ENCODE peak calls at places on chromosomes 7 and 10, in five cellular contexts. Y is HCT116, R is MM.1S, K is neural progenitor cell, A is SK-N-SH. C is an unnamed sample.

GRCh38 chr7:1250901-1251300 is 18.2 kb downstream of the UNCX start:
- DNase-seq in Y (no peak), R (no peak), K (no peak), A (no peak), C (no peak)

GRCh38 chr10:79454259-79454658 is 8.8 kb upstream of the ZCCHC24 start:
- DNase-seq in Y (no peak), R (no peak), K (no peak), A (no peak), C (peak; percentile 99)

GRCh38 chr10:56874950-56875349 is 513.9 kb upstream of the ZWINT start:
- DNase-seq in Y (no peak), R (no peak), K (no peak), A (no peak), C (no peak)

GRCh38 chr10:49330127-49330665 is 31.2 kb downstream of the C10orf71 start:
- DNase-seq in Y (no peak), R (no peak), K (no peak), A (no peak), C (no peak)

GRCh38 chr10:16673443-16673842 is 143.8 kb downstream of the RSU1 start:
- DNase-seq in Y (no peak), R (no peak), K (no peak), A (no peak), C (no peak)

GRCh38 chr7:132345030-132345429 is 231.2 kb downstream of the PLXNA4 start:
- DNase-seq in Y (no peak), R (no peak), K (no peak), A (no peak), C (no peak)

GRCh38 chr10:133454204-133454893 is 604 bp downstream of the SCART1 start:
- DNase-seq in Y (no peak), R (no peak), K (no peak), A (no peak), C (no peak)

GRCh38 chr7:75645570-75645969 is 93.2 kb downstream of the HIP1 start:
- DNase-seq in Y (no peak), R (no peak), K (no peak), A (no peak), C (no peak)

GRCh38 chr10:125016123-125016522 is 74.2 kb downstream of the ZRANB1 start:
- DNase-seq in Y (no peak), R (no peak), K (no peak), A (peak; percentile 28), C (no peak)

GRCh38 chr7:96219382-96220130 is 102.3 kb downstream of the SLC25A13 start:
- DNase-seq in Y (peak; percentile 22), R (no peak), K (no peak), A (peak; percentile 44), C (peak; percentile 93)

GRCh38 chr10:122422266-122422980 is 32.0 kb upstream of the ARMS2 start:
- DNase-seq in Y (no peak), R (no peak), K (no peak), A (no peak), C (no peak)

GRCh38 chr7:150857276-150858055 is 5.1 kb downstream of the AOC1 start:
- DNase-seq in Y (no peak), R (no peak), K (no peak), A (no peak), C (no peak)

GRCh38 chr10:130230036-130230435 is 93.8 kb downstream of the GLRX3 start:
- DNase-seq in Y (no peak), R (no peak), K (no peak), A (no peak), C (no peak)

GRCh38 chr10:3452234-3452633 is 279.7 kb upstream of the PITRM1 start:
- DNase-seq in Y (no peak), R (no peak), K (peak; percentile 34), A (no peak), C (peak; percentile 25)

GRCh38 chr7:112366886-112367285 is 83.4 kb upstream of the IFRD1 start:
- DNase-seq in Y (no peak), R (no peak), K (no peak), A (no peak), C (no peak)

GRCh38 chr10:70494966-70495365 is 16.4 kb downstream of the PALD1 start:
- DNase-seq in Y (no peak), R (peak; percentile 69), K (no peak), A (no peak), C (no peak)

GRCh38 chr10:70191161-70191770 is 21.0 kb upstream of the SAR1A start:
- DNase-seq in Y (no peak), R (no peak), K (no peak), A (no peak), C (no peak)

GRCh38 chr7:26627871-26628270 is 236.5 kb downstream of the SKAP2 start:
- DNase-seq in Y (no peak), R (no peak), K (peak; percentile 22), A (no peak), C (no peak)

GRCh38 chr10:114767101-114767588 is 54.4 kb upstream of the FHIP2A start:
- DNase-seq in Y (no peak), R (no peak), K (no peak), A (peak; percentile 47), C (peak; percentile 51)

GRCh38 chr10:22657566-22658190 is 56.7 kb downstream of the PIP4K2A start:
- DNase-seq in Y (no peak), R (no peak), K (no peak), A (no peak), C (no peak)

GRCh38 chr10:77285529-77286182 is 352.0 kb downstream of the KCNMA1 start:
- DNase-seq in Y (no peak), R (no peak), K (no peak), A (no peak), C (no peak)

GRCh38 chr10:97875391-97875790 is 25.7 kb downstream of the GOLGA7B start:
- DNase-seq in Y (no peak), R (no peak), K (no peak), A (no peak), C (no peak)

GRCh38 chr7:100515072-100515532 is 23.9 kb upstream of the AGFG2 start:
- DNase-seq in Y (no peak), R (no peak), K (no peak), A (no peak), C (peak; percentile 29)

GRCh38 chr10:9012312-9012711 is 957.8 kb downstream of the GATA3 start:
- DNase-seq in Y (no peak), R (no peak), K (no peak), A (no peak), C (no peak)

GRCh38 chr10:100887761-100888296 is 24.9 kb upstream of the SLF2 start:
- DNase-seq in Y (no peak), R (no peak), K (no peak), A (no peak), C (no peak)

GRCh38 chr7:832968-833424 is 720 bp downstream of the SUN1 start:
- DNase-seq in Y (no peak), R (no peak), K (no peak), A (no peak), C (no peak)

GRCh38 chr7:37112210-37112609 is 336.5 kb downstream of the ELMO1 start:
- DNase-seq in Y (no peak), R (no peak), K (no peak), A (no peak), C (no peak)

GRCh38 chr7:37111459-37111858 is 337.2 kb downstream of the ELMO1 start:
- DNase-seq in Y (no peak), R (no peak), K (no peak), A (no peak), C (no peak)

GRCh38 chr7:37109016-37109415 is 339.6 kb downstream of the ELMO1 start:
- DNase-seq in Y (no peak), R (no peak), K (no peak), A (no peak), C (no peak)

GRCh38 chr7:37109853-37110252 is 338.8 kb downstream of the ELMO1 start:
- DNase-seq in Y (no peak), R (no peak), K (peak; percentile 27), A (peak; percentile 41), C (no peak)

DNA sequence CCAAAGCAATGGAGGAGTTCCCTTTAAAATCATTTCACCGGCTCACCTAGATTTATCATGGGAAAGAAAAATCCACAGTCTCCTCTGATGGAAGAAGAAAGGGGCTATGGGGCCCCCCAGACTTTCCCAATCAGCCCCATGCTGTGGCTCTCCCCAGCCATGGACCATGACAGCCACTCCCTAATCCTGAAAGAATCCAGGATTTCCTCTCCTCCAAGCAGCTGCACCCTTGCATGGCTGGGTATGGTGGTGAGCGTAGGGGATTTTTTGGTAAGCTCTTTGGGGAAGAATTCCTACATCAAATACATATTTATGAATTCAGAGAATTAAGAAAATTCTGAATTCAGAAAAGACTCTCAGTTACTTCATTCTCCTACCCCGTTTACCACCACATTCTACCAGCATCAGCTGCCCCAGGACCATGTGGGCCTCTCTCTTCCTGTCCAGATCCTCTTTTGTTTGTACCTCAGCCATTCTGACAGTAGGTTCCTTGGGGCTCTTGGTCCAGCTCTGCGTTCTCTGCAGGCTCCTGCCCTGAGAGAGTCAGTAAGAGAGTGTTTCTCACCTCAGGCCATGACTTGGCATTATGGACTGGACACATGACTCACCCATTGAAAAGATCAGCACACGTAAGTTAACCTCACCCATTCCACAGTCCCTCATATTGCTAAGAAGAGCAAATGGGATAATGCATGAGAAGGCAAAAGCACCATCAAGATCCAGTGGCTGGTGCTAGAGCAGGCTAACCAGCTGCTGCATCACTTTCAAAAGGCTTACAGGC is 337.8 kb downstream of the ELMO1 start:
- DNase-seq in Y (no peak), R (no peak), K (no peak), A (no peak), C (no peak)
- H3K9ac ChIP-seq in Y (no peak overlapping the region), R (no peak overlapping the region), K (no peak overlapping the region), A (no peak overlapping the region), C (no peak overlapping the region)

GRCh38 chr7:90261441-90261840 is 16.5 kb downstream of the CFAP69 start:
- DNase-seq in Y (no peak), R (no peak), K (no peak), A (no peak), C (no peak)
- TF ChIP-seq EZH2phosphoT487 in Y (no peak), R (no peak), K (no peak), A (no peak), C (no peak)

DNA sequence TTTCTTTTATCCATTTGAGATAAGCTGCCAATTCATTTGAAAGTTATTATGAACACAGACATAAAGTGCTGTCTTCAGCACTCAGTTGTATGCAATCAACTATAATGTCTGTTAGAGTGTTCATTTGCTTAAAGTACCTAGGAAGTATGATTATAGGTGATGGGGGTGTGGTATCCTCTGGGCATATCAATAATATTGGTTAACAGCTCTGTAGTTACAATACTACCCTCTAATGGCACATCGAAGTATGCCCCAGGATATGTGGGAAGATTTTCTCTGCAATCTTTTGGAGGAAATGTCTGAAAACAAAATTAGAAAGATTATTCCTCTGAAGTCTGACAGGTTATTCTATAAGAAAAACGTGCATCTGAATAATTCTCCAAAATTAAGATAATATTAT is 429.7 kb downstream of the ARL4A start:
- DNase-seq in Y (peak; percentile 18), R (no peak), K (peak; percentile 16), A (no peak), C (peak; percentile 57)
- TF ChIP-seq CTCF in Y (peak; percentile 59), R (peak; percentile 25), K (peak; percentile 59), A (peak; percentile 53), C (peak; percentile 85)

DNA sequence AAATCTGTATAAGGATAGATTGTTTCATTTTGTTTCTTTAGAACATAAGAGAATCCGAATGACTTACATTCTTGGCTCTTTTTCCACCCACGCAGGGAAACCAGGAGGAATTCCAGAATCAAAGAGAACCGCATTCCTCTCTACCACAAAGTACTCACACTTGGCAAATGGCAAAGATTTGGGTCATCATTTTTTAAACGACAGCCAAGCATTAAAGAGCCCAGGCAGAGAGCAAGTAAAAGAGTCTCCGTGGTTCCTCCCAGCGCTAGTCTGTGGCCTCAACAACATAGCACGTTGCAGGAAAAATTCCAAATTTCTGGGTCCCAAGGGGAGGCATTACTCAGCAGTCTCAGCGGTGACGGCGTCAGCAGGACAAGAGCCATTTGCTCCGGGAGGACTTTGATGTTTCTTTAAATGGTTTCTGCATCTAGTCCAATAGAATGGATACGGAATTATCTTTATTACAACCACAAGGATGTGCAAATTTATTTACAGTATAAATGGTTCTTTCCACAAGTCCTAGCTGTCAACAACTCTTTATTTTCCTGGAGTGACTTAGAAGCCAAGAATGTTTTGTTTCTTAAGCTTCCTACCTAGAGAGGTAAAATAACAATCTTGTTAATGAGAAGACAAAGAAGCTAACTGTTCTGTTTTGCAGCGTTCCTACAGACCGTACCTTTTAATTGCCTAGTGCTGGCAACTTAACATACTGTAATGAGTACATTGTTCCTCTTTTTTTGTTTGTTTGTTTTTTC is 232.5 kb downstream of the SKIDA1 start:
- DNase-seq in Y (peak; percentile 95), R (no peak), K (peak; percentile 81), A (no peak), C (peak; percentile 92)
- H3K9ac ChIP-seq in Y (peak overlapping the region; percentile 19), R (no peak overlapping the region), K (peak overlapping the region; percentile 34), A (peak overlapping the region; percentile 35), C (peak overlapping the region; percentile 9)

C was measured in PC-3.